ENCODE peak calls at places on chromosomes 2 and 18, in four cellular contexts. W is osteocyte; N is activated CD8-positive, alpha-beta memory T cell treated with anti-CD3 and anti-CD28 coated beads for 48 hours; V is hippocampal formation. U is an unnamed sample.

GRCh38 chr2:132667716-132668115 is 2.3 kb downstream of the LYPD1 start:
- DNase-seq in V (no peak), N (no peak), W (no peak), U (no peak)

GRCh38 chr2:103873719-103874359 is 980.1 kb upstream of the POU3F3 start:
- DNase-seq in V (no peak), N (no peak), W (no peak), U (no peak)

GRCh38 chr2:113171359-113172075 is 2.3 kb upstream of the PSD4 start:
- DNase-seq in V (no peak), W (no peak), N (no peak), U (no peak)

GRCh38 chr18:36752929-36753865 is 75.6 kb downstream of the TPGS2 start:
- DNase-seq in W (no peak), N (no peak), V (no peak), U (no peak)

GRCh38 chr2:64367868-64368267 is 86.1 kb upstream of the LGALSL start:
- DNase-seq in V (no peak), W (no peak), N (no peak), U (no peak)

GRCh38 chr2:239609162-239609561 is 208.3 kb upstream of the HDAC4 start:
- DNase-seq in W (peak), N (no peak), V (no peak), U (no peak)

GRCh38 chr2:232697059-232697806 is at the start of gene GIGYF2:
- DNase-seq in N (peak), V (peak), W (peak), U (peak)

GRCh38 chr2:28378679-28379392 is 13.8 kb upstream of the FOSL2 start:
- DNase-seq in W (no peak), V (no peak), N (no peak), U (no peak)

GRCh38 chr18:33560686-33561370 is 17.2 kb upstream of the ASXL3 start:
- DNase-seq in N (no peak), V (no peak), W (no peak), U (no peak)